ENCODE peak calls at places on chromosomes 4 and X, in nine cellular contexts. R is NCI-H82; F is hypothalamus; K is Right ventricle myocardium inferior; J is bronchial epithelial cell; X is RPMI7951; N is AG09319; C is NCI-H2171; U is activated CD4-positive, alpha-beta T cell treated with anti-CD3 and anti-CD28 coated beads, Interleukin-2, amount 50 U/mL, for 24 hours. Y is an unnamed sample.

GRCh38 chrX:45229348-45229747 is 28.7 kb upstream of the DIPK2B start:
- DNase-seq in R (no peak), F (no peak), K (no peak), J (no peak), X (no peak), N (no peak), C (no peak), U (no peak), Y (no peak)

GRCh38 chr4:70925899-70926635 is 23.9 kb downstream of the MOB1B start:
- DNase-seq in R (no peak), F (no peak), K (no peak), J (no peak), X (no peak), N (no peak), C (no peak), U (no peak), Y (no peak)

GRCh38 chrX:101429934-101430333 is 21.9 kb downstream of the HNRNPH2 start:
- DNase-seq in R (no peak), F (no peak), K (no peak), J (peak), X (peak), N (no peak), C (no peak), U (no peak), Y (no peak)

GRCh38 chr4:34037280-34037679 is 2207.0 kb downstream of the ARAP2 start:
- DNase-seq in R (no peak), F (no peak), K (no peak), J (no peak), X (peak), N (no peak), C (no peak), U (no peak), Y (no peak)

GRCh38 chrX:46444011-46444410 is 101.2 kb downstream of the ZNF674 start:
- DNase-seq in R (no peak), F (no peak), K (no peak), J (peak), X (peak), N (peak), C (no peak), U (no peak), Y (no peak)

GRCh38 chr4:107931775-107932321 is 499 bp downstream of the CYP2U1 start:
- DNase-seq in R (peak), F (no peak), K (no peak), J (no peak), X (no peak), N (no peak), C (no peak), U (peak), Y (peak)

GRCh38 chr4:56424697-56425514 is 10.5 kb downstream of the PPAT start:
- DNase-seq in R (peak), F (no peak), K (no peak), J (peak), X (peak), N (no peak), C (no peak), U (no peak), Y (no peak)

GRCh38 chrX:124594017-124594651 is 247.8 kb downstream of the SH2D1A start:
- DNase-seq in R (no peak), F (no peak), K (no peak), J (peak), X (peak), N (no peak), C (no peak), U (no peak), Y (no peak)

GRCh38 chrX:43108828-43109227 is 330.9 kb upstream of the PPP1R2C start:
- DNase-seq in R (no peak), F (no peak), K (no peak), J (no peak), X (no peak), N (no peak), C (no peak), U (no peak), Y (no peak)

GRCh38 chr4:188691811-188692210 is 552.6 kb downstream of the TRIML1 start:
- DNase-seq in R (no peak), F (no peak), K (no peak), J (peak), X (no peak), N (no peak), C (no peak), U (no peak), Y (no peak)

GRCh38 chr4:174134361-174134760 is 149.1 kb downstream of the FBXO8 start:
- DNase-seq in R (no peak), F (no peak), K (no peak), J (no peak), X (no peak), N (no peak), C (no peak), U (no peak), Y (no peak)

GRCh38 chrX:93538575-93538974 is 134.8 kb downstream of the NAP1L3 start:
- DNase-seq in R (peak), F (no peak), K (no peak), J (no peak), X (peak), N (no peak), C (no peak), U (no peak), Y (no peak)

GRCh38 chr4:93810340-93810992 is 18.1 kb upstream of the ATOH1 start:
- DNase-seq in R (no peak), F (no peak), K (no peak), J (no peak), X (no peak), N (no peak), C (no peak), U (no peak), Y (no peak)

GRCh38 chr4:77110707-77111106 is 34.9 kb upstream of the CCNI start:
- DNase-seq in R (peak), F (no peak), K (no peak), J (no peak), X (no peak), N (no peak), C (no peak), U (no peak), Y (no peak)

GRCh38 chrX:3134316-3134715 is 93.0 kb downstream of the ARSF start:
- DNase-seq in R (no peak), F (no peak), K (no peak), J (no peak), X (no peak), N (no peak), C (no peak), U (no peak), Y (no peak)

GRCh38 chr4:53886090-53886489 is 178.3 kb downstream of the CHIC2 start:
- DNase-seq in R (no peak), F (no peak), K (no peak), J (no peak), X (no peak), N (no peak), C (no peak), U (no peak), Y (no peak)

GRCh38 chrX:111875881-111876280 is at the start of gene TRPC5OS:
- DNase-seq in R (peak), F (no peak), K (no peak), J (no peak), X (no peak), N (no peak), C (no peak), U (no peak), Y (no peak)

GRCh38 chrX:150683536-150684146 is 9.6 kb upstream of the MTMR1 start:
- DNase-seq in R (peak), F (no peak), K (no peak), J (no peak), X (peak), N (no peak), C (no peak), U (no peak), Y (no peak)

GRCh38 chrX:130393451-130394074 is 8.1 kb upstream of the GPR119 start:
- DNase-seq in R (peak), F (peak), K (no peak), J (peak), X (peak), N (peak), C (peak), U (no peak), Y (no peak)

GRCh38 chrX:108198420-108198819 is 106.8 kb downstream of the ATG4A start:
- DNase-seq in R (no peak), F (no peak), K (no peak), J (no peak), X (no peak), N (no peak), C (no peak), U (no peak), Y (no peak)

GRCh38 chrX:103554687-103555417 is 30.5 kb upstream of the TCEAL4 start:
- DNase-seq in R (no peak), F (peak), K (peak), J (peak), X (no peak), N (no peak), C (peak), U (peak), Y (peak)

Y was measured in activated T-helper 1 cell treated with anti-CD3 and anti-CD28 coated beads, Interleukin-2, amount 50 U/mL, for 16 hours.